ENCODE peak calls at places on chromosomes 1 and 21, in nine cellular contexts. Q, H, Y, G, T, U, L, N and D are unnamed samples.

GRCh38 chr1:172135076-172135672 is 285.3 kb upstream of the C1orf105 start:
- DNase-seq in Q (no peak), H (peak; percentile 10), Y (no peak), G (no peak), T (no peak), U (peak; percentile 9), L (no peak), N (no peak), D (no peak)

GRCh38 chr1:41619511-41620364 is 135.3 kb upstream of the EDN2 start:
- DNase-seq in Q (no peak), H (no peak), Y (no peak), G (no peak), T (no peak), U (peak; percentile 18), L (no peak), N (no peak), D (no peak)

GRCh38 chr1:95352767-95353166 is 118.8 kb downstream of the RWDD3 start:
- DNase-seq in Q (no peak), H (no peak), Y (no peak), G (no peak), T (no peak), U (peak; percentile 38), L (no peak), N (no peak), D (no peak)

GRCh38 chr1:64531057-64531456 is 61.1 kb downstream of the CACHD1 start:
- DNase-seq in Q (no peak), H (no peak), Y (no peak), G (no peak), T (no peak), U (no peak), L (no peak), N (no peak), D (no peak)

GRCh38 chr1:41357451-41358151 is 3.6 kb upstream of the FOXO6 start:
- DNase-seq in Q (no peak), H (no peak), Y (no peak), G (no peak), T (no peak), U (no peak), L (no peak), N (peak; percentile 38), D (no peak)

GRCh38 chr1:28718601-28719331 is 18.0 kb upstream of the YTHDF2 start:
- DNase-seq in Q (no peak), H (no peak), Y (no peak), G (no peak), T (no peak), U (no peak), L (no peak), N (no peak), D (peak; percentile 5)

GRCh38 chr1:79188371-79188770 is 181.8 kb upstream of the ADGRL4 start:
- DNase-seq in Q (no peak), H (no peak), Y (no peak), G (no peak), T (no peak), U (no peak), L (no peak), N (no peak), D (no peak)

GRCh38 chr1:155324717-155325595 is 4.3 kb downstream of the RUSC1 start:
- DNase-seq in Q (no peak), H (peak; percentile 77), Y (no peak), G (no peak), T (peak; percentile 89), U (peak; percentile 75), L (peak; percentile 59), N (peak; percentile 86), D (no peak)

GRCh38 chr1:203144661-203145060 is 17.1 kb downstream of the ADORA1 start:
- DNase-seq in Q (no peak), H (no peak), Y (no peak), G (no peak), T (no peak), U (peak; percentile 66), L (no peak), N (no peak), D (no peak)

GRCh38 chr21:30340714-30341573 is 3.5 kb upstream of the KRTAP27-1 start:
- DNase-seq in Q (no peak), H (peak; percentile 41), Y (no peak), G (no peak), T (peak; percentile 38), U (peak; percentile 70), L (peak; percentile 13), N (no peak), D (no peak)

GRCh38 chr1:4655674-4656532 is 1.5 kb downstream of the AJAP1 start:
- DNase-seq in Q (no peak), H (peak; percentile 18), Y (no peak), G (no peak), T (peak; percentile 80), U (peak; percentile 61), L (peak; percentile 56), N (no peak), D (no peak)
- TF ChIP-seq CTCF in Q (peak; percentile 80), H (peak; percentile 31), Y (peak; percentile 5), G (peak; percentile 51), T (peak; percentile 90), U (peak; percentile 74), L (peak; percentile 23), N (no peak), D (peak; percentile 50)

DNA sequence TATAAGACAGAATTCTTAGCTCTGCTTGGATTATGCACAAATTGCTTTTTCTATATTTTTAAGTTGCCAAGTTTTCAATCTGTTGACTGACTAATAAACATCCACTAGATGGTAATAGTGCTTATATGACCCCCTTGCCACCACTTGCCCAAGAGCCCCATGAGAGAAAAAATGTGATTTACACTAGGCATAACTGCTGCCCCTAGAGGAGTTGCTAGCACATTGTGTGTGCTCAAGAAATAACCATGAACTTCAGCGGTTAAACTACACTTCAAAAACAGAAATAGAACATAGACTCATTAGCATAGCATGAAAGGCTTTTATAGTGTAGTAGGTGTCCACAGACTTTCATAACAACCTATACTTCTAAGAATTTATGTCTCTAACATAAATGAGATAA is 61.4 kb downstream of the BRINP3 start:
- DNase-seq in Q (no peak), H (no peak), Y (no peak), G (no peak), T (no peak), U (no peak), L (no peak), N (no peak), D (no peak)
- TF ChIP-seq CTCF in Q (no peak), H (no peak), Y (no peak), G (no peak), T (peak; percentile 43), U (no peak), L (no peak), N (no peak), D (no peak)

GRCh38 chr1:3012511-3013291 is 8.6 kb upstream of the ACTRT2 start:
- DNase-seq in Q (no peak), H (peak; percentile 43), Y (no peak), G (peak; percentile 36), T (peak; percentile 46), U (peak; percentile 82), L (peak; percentile 57), N (peak; percentile 72), D (no peak)
- TF ChIP-seq CTCF in Q (peak; percentile 66), H (peak; percentile 93), Y (peak; percentile 32), G (peak; percentile 49), T (peak; percentile 64), U (peak; percentile 57), L (peak; percentile 86), N (peak; percentile 48), D (peak; percentile 62)

GRCh38 chr21:38170705-38171682 is 85.8 kb upstream of the KCNJ15 start:
- DNase-seq in Q (no peak), H (no peak), Y (no peak), G (no peak), T (no peak), U (no peak), L (no peak), N (no peak), D (no peak)

GRCh38 chr21:38166214-38166547 is 90.6 kb upstream of the KCNJ15 start:
- DNase-seq in Q (no peak), H (no peak), Y (no peak), G (no peak), T (no peak), U (no peak), L (no peak), N (no peak), D (no peak)

GRCh38 chr21:38167345-38167744 is 89.4 kb upstream of the KCNJ15 start:
- DNase-seq in Q (no peak), H (no peak), Y (no peak), G (no peak), T (no peak), U (no peak), L (no peak), N (no peak), D (no peak)

GRCh38 chr21:38171723-38172344 is 85.0 kb upstream of the KCNJ15 start:
- DNase-seq in Q (peak; percentile 80), H (no peak), Y (no peak), G (no peak), T (peak; percentile 81), U (no peak), L (no peak), N (no peak), D (no peak)

DNA sequence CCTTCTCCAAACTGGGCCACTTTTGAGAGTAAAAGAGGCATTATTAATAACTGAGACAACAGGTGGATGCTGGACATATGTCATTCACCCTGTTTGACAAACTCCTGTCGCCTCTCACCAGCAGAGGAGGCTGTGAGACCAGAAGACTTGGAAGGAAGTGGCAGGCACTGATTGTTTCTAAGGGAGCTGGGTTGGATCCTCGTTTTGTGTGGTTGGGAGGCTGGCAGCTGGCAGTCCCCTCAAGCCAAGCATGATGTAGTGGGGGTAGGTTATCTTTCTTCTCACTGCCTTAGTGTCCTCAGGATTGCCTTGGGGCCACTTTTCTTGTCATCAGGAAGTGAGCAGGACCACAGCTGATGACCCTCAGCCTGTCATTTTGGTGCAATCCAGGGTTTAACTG is 86.5 kb upstream of the KCNJ15 start:
- DNase-seq in Q (no peak), H (no peak), Y (no peak), G (no peak), T (peak; percentile 65), U (no peak), L (no peak), N (no peak), D (no peak)
- TF ChIP-seq CTCF in Q (peak; percentile 82), H (peak; percentile 17), Y (peak; percentile 42), G (no peak), T (peak; percentile 65), U (peak; percentile 35), L (peak; percentile 14), N (no peak), D (peak; percentile 66)

DNA sequence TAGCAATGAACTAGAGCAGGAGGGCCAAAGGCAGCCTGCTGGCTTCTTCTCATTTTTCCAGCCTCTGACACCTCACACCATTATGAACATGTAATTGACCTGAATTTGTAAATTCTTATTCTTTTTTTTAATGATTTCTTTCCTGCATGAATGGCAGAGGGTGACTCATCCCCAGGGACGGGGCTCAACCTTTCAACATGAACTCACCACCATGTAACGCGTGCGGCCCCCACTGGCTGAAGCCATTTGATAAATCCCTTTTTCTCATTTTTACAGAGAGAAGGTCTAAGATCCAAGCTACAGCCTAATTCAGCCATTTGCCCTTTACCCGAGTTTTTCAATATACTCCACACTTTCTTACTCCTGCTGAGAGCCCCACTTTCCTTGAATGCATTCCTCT is 9.3 kb upstream of the ETS2 start:
- DNase-seq in Q (no peak), H (no peak), Y (no peak), G (no peak), T (no peak), U (no peak), L (no peak), N (no peak), D (no peak)
- TF ChIP-seq CTCF in Q (no peak), H (no peak), Y (no peak), G (no peak), T (no peak), U (no peak), L (no peak), N (no peak), D (no peak)